ENCODE peak calls at places on chromosomes 12 and 14, in eight cellular contexts. E is ovary, A is GM10248, V is AG09319, D is GM12865, W is tibial artery, I is A549, S is sigmoid colon. Y is an unnamed sample.

GRCh38 chr12:76519538-76519937 is 40.0 kb downstream of the OSBPL8 start:
- DNase-seq in E (no peak), A (peak), V (no peak), D (peak), W (no peak), I (no peak), S (no peak), Y (no peak)

GRCh38 chr12:104555650-104556049 is 98.9 kb downstream of the CHST11 start:
- DNase-seq in E (no peak), A (no peak), V (no peak), D (no peak), W (no peak), I (no peak), S (peak), Y (no peak)

GRCh38 chr14:79077096-79077495 is 906.9 kb downstream of the NRXN3 start:
- DNase-seq in E (no peak), A (no peak), V (no peak), D (no peak), W (no peak), I (no peak), S (no peak), Y (no peak)

GRCh38 chr12:126588586-126589249 is 1523.5 kb downstream of the AACS start:
- DNase-seq in E (no peak), A (no peak), V (no peak), D (no peak), W (no peak), I (no peak), S (no peak), Y (no peak)

GRCh38 chr12:108704527-108704926 is 26.8 kb downstream of the CORO1C start:
- DNase-seq in E (no peak), A (no peak), V (no peak), D (no peak), W (no peak), I (no peak), S (no peak), Y (no peak)

GRCh38 chr12:132428872-132429121 is 61.2 kb upstream of the FBRSL1 start:
- DNase-seq in E (peak), A (no peak), V (no peak), D (no peak), W (no peak), I (no peak), S (no peak), Y (no peak)

GRCh38 chr14:88500611-88501010 is 54.2 kb downstream of the PTPN21 start:
- DNase-seq in E (no peak), A (no peak), V (no peak), D (no peak), W (no peak), I (no peak), S (no peak), Y (no peak)

GRCh38 chr14:75522224-75522764 is at the start of gene BATF:
- DNase-seq in E (no peak), A (peak), V (no peak), D (peak), W (no peak), I (no peak), S (no peak), Y (peak)

DNA sequence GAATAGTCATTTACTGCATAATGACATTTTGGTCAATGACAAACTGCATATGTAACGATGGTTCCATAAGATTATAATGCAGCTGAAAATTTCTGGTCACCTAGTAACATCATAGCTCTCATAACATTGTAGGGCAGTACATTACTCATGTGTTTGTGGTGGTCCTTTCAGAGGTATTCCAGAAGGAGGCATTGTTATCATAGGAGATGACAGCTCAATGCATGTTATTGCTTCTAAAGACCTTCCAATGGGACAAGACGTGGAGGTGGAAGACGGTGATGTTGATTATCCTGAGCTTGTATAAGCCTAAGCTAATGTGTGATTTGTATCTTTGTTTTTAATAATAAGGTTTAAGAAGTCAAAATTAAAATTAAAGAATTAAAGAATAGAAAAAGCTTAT is 43.8 kb upstream of the TSPAN11 start:
- DNase-seq in E (no peak), A (no peak), V (no peak), D (no peak), W (no peak), I (no peak), S (no peak), Y (no peak)
- TF ChIP-seq CTCF in E (no peak), A (no peak), V (peak), D (no peak), W (no peak), I (no peak), S (no peak), Y (no peak)

GRCh38 chr14:101518611-101519048 is 42.7 kb upstream of the DIO3 start:
- DNase-seq in E (peak), A (no peak), V (no peak), D (no peak), W (peak), I (no peak), S (peak), Y (no peak)
- TF ChIP-seq CTCF in E (no peak), A (no peak), V (no peak), D (no peak), W (no peak), I (no peak), S (no peak), Y (no peak)

GRCh38 chr12:128823916-128824839 is at the start of gene SLC15A4:
- DNase-seq in E (peak), A (peak), V (peak), D (peak), W (peak), I (peak), S (peak), Y (peak)
- TF ChIP-seq CTCF in E (no peak), A (peak), V (no peak), D (peak), W (peak), I (no peak), S (no peak), Y (peak)

DNA sequence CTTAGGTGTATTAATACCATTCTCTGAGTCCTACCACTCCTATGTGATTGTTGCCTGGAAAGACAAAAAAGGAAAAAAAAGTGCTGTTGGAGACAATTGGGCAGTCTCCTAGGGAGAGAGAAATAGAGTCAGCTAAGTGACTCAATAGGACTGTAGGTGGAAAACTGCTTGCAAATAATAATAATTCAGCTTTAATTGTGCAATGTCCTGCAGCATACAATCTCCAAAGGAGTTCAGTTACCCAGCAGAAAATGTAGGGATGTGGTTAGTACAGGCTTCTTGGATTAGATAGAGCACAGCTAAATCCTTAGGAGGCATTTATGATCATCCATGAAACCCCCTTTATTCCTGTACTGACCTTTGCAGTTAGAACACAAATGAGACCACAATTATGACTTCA is 3.0 kb upstream of the SRSF9 start:
- DNase-seq in E (no peak), A (no peak), V (no peak), D (no peak), W (no peak), I (no peak), S (no peak), Y (no peak)
- TF ChIP-seq CTCF in E (no peak), A (no peak), V (no peak), D (no peak), W (no peak), I (no peak), S (no peak), Y (no peak)

GRCh38 chr14:93804654-93805053 is 16.4 kb upstream of the PRIMA1 start:
- DNase-seq in E (no peak), A (no peak), V (no peak), D (no peak), W (no peak), I (no peak), S (no peak), Y (no peak)
- TF ChIP-seq CTCF in E (no peak), A (no peak), V (no peak), D (peak), W (no peak), I (no peak), S (no peak), Y (peak)

GRCh38 chr14:77061630-77062029 is 33.1 kb upstream of the IRF2BPL start:
- DNase-seq in E (no peak), A (no peak), V (no peak), D (no peak), W (peak), I (no peak), S (no peak), Y (no peak)

GRCh38 chr14:77062261-77062660 is 33.8 kb upstream of the IRF2BPL start:
- DNase-seq in E (no peak), A (no peak), V (no peak), D (no peak), W (peak), I (no peak), S (no peak), Y (no peak)

GRCh38 chr14:77058785-77059184 is 30.3 kb upstream of the IRF2BPL start:
- DNase-seq in E (no peak), A (no peak), V (no peak), D (no peak), W (no peak), I (no peak), S (no peak), Y (no peak)

GRCh38 chr14:77058082-77058481 is 29.6 kb upstream of the IRF2BPL start:
- DNase-seq in E (no peak), A (no peak), V (no peak), D (no peak), W (no peak), I (no peak), S (no peak), Y (no peak)

DNA sequence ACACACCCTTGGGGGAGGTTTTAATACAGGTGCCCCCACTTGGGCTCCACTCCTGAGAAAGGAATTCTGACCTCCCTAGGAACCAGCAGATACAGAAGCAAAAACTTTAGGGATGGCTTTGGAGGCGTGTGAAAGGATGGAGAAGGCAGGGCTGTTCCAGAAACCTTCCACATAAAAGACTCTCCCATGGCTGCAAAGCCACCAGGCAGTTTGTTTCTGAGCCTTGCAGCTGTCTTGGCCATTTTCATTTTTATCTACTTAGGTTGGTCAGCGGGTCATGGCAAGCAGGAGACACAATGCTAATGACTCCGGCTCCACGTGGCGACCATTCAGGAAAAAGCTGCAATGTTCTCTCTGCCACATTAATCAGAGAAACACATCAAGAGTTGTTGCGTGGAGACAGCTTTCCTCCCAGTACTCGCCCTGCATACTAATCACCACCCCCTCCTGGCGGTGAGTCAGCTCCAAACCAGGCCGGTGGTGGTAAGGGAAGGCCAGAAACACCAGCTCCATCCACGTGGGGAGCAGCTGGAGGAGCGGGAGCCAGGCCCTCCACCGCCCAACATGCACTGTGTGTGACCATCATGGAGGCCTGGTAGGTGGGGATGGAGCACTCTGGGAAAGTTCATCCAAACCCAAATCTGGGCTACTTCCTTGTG is 30.9 kb upstream of the IRF2BPL start:
- DNase-seq in E (no peak), A (no peak), V (peak), D (peak), W (no peak), I (peak), S (no peak), Y (no peak)
- TF ChIP-seq CTCF in E (no peak), A (peak), V (peak), D (peak), W (no peak), I (no peak), S (no peak), Y (no peak)

DNA sequence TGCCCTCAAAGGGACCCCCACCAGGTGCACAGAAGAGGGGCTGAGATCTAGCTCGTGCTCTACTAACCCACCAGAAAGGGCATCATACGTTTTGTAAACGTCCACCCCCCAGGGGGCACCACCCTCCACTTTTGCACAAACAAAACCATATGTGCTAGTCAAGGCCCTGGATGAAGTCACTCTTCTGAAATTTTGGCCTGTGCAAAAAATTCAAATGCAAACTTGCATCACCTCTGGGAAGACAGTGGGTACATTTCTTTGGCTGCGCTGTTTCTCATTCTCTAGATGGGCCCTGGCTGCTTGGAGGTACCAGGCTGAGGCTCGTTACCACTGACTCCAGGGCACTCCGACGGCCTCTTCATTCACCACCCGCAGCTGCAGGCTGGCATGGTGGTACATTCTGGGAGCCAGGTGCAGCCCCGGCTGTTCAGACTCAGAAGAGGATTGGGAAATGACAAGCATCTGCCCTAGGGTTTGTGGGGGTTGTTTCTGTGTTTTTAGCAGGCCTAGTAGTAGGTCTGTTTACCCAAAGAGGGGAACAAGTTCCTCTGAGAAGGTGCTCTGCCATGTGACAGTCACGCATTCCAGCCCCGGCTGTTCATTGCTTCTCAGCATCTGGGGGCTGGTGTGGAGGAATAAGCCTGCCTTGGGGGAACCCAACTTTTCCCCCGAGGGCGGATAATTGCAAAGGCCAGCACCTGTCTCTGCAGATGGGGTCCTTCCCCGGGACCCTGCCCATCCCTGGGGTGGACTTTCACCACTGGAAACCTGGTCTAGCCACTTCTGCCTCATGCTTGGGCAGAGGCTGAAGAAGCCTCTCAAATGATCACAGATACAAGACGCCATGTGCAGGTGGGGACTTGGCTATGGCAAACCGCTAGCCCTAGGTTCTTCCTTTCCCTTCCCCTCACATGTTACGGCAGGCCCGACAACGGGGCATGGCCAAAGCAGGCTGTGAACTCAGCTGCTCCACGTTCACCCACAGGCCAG is 147.6 kb downstream of the DPF3 start:
- DNase-seq in E (no peak), A (no peak), V (peak), D (peak), W (no peak), I (no peak), S (no peak), Y (no peak)
- TF ChIP-seq CTCF in E (no peak), A (no peak), V (peak), D (no peak), W (peak), I (no peak), S (no peak), Y (no peak)

GRCh38 chr12:43444940-43445564 is 107.0 kb downstream of the ADAMTS20 start:
- DNase-seq in E (no peak), A (peak), V (peak), D (peak), W (no peak), I (peak), S (no peak), Y (peak)
- TF ChIP-seq CTCF in E (peak), A (peak), V (peak), D (peak), W (no peak), I (peak), S (peak), Y (peak)

GRCh38 chr12:30843211-30843610 is 83.3 kb upstream of the TSPAN11 start:
- DNase-seq in E (no peak), A (no peak), V (no peak), D (no peak), W (no peak), I (no peak), S (no peak), Y (no peak)

GRCh38 chr12:30836656-30837445 is 82.1 kb upstream of the CAPRIN2 start:
- DNase-seq in E (no peak), A (no peak), V (no peak), D (no peak), W (no peak), I (no peak), S (no peak), Y (no peak)

GRCh38 chr12:30840715-30841114 is 85.8 kb upstream of the TSPAN11 start:
- DNase-seq in E (no peak), A (no peak), V (no peak), D (peak), W (no peak), I (peak), S (no peak), Y (no peak)

GRCh38 chr12:30837595-30837994 is 82.8 kb upstream of the CAPRIN2 start:
- DNase-seq in E (no peak), A (no peak), V (no peak), D (no peak), W (no peak), I (peak), S (no peak), Y (no peak)

GRCh38 chr12:30839643-30840190 is 85.0 kb upstream of the CAPRIN2 start:
- DNase-seq in E (no peak), A (no peak), V (no peak), D (no peak), W (no peak), I (no peak), S (no peak), Y (no peak)
- TF ChIP-seq CTCF in E (no peak), A (no peak), V (no peak), D (no peak), W (no peak), I (no peak), S (no peak), Y (no peak)

DNA sequence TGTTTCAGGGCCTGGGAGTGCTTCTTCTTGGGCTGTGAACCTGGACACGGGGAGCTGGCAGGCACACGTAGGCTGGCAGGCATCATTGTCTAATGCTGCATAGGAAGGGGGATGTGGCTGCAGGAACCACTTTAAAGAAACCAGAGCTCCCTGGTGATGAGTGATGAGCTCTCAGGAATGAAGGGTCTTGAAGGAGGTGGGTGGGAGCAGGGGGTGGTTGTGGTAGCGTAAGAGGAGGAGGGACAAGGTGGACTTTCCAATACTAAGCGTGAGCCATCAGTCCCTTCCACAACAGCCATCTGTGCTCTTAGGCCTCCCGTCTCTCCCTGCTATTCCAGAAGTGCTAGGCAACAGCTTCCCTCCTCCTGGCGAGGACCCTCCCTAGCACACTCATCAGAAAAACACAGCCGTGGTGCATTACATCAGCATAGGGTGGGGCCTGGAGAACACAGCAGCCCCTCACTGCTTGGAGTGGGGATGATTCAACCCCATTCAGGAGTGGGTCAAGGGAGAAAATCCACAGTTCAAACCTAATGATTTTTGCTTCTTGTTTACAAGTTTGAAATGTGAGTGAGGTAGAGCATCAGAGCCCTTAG is 356.2 kb upstream of the DDHD1 start:
- DNase-seq in E (peak), A (no peak), V (peak), D (no peak), W (no peak), I (no peak), S (peak), Y (no peak)
- TF ChIP-seq CTCF in E (no peak), A (no peak), V (no peak), D (no peak), W (no peak), I (no peak), S (no peak), Y (no peak)

Y was measured in GM13976.